ENCODE peak calls at places on chromosomes 5 and 9, in four cellular contexts. U is activated naive CD8-positive, alpha-beta T cell treated with anti-CD3 and anti-CD28 coated beads, Interleukin-2, amount 50 U/mL, for 24 hours; P is omental fat pad; H is GM06990. X is an unnamed sample.

GRCh38 chr9:114155967-114156294 is 594 bp downstream of the COL27A1 start:
- DNase-seq in P (no peak), H (no peak), U (peak; percentile 42), X (no peak)

GRCh38 chr9:80775515-80775914 is 913.8 kb downstream of the TLE1 start:
- DNase-seq in P (no peak), H (no peak), U (no peak), X (no peak)

GRCh38 chr9:18362901-18363685 is 110.9 kb upstream of the ADAMTSL1 start:
- DNase-seq in H (peak; percentile 18), P (no peak), U (no peak), X (no peak)

GRCh38 chr9:36987891-36988290 is 46.2 kb downstream of the PAX5 start:
- DNase-seq in U (no peak), P (no peak), H (no peak), X (no peak)

GRCh38 chr5:132274050-132274869 is 16.8 kb downstream of the PDLIM4 start:
- DNase-seq in U (no peak), H (no peak), P (no peak), X (no peak)

GRCh38 chr9:37904647-37905505 is 949 bp upstream of the SLC25A51 start:
- DNase-seq in P (no peak), U (no peak), H (no peak), X (no peak)

GRCh38 chr9:113640418-113640817 is 176.9 kb downstream of the RGS3 start:
- DNase-seq in H (no peak), P (no peak), U (no peak), X (no peak)

GRCh38 chr5:156913719-156914370 is 49.2 kb downstream of the TIMD4 start:
- DNase-seq in U (no peak), H (peak; percentile 28), P (no peak), X (no peak)

GRCh38 chr9:133226219-133227171 is 17.4 kb upstream of the OBP2B start:
- DNase-seq in P (no peak), U (no peak), H (no peak), X (no peak)

GRCh38 chr9:133779516-133780403 is 41.6 kb upstream of the SARDH start:
- DNase-seq in H (no peak), U (no peak), P (no peak), X (no peak)

GRCh38 chr5:10286552-10287227 is 21.0 kb downstream of the CMBL start:
- DNase-seq in H (no peak), P (no peak), U (no peak), X (no peak)

GRCh38 chr9:103397868-103398600 is 402.9 kb downstream of the CYLC2 start:
- DNase-seq in P (no peak), U (peak; percentile 20), H (no peak), X (no peak)

GRCh38 chr9:14312721-14313377 is 1.1 kb downstream of the NFIB start:
- DNase-seq in U (no peak), P (no peak), H (no peak), X (no peak)

GRCh38 chr5:135426102-135427082 is 20.8 kb downstream of the DCANP1 start:
- DNase-seq in H (no peak), U (no peak), P (no peak), X (no peak)

GRCh38 chr5:17190242-17190778 is 27.1 kb upstream of the BASP1 start:
- DNase-seq in U (no peak), H (peak; percentile 8), P (no peak), X (peak; percentile 89)

GRCh38 chr5:156893517-156893916 is 43.4 kb downstream of the PPP1R2B start:
- DNase-seq in H (peak; percentile 59), P (no peak), U (no peak), X (no peak)

GRCh38 chr5:153005711-153006110 is 484.8 kb upstream of the GRIA1 start:
- DNase-seq in H (no peak), U (no peak), P (no peak), X (no peak)

GRCh38 chr5:115977988-115978387 is 15.7 kb downstream of the LVRN start:
- DNase-seq in U (no peak), P (no peak), H (no peak), X (no peak)

GRCh38 chr5:149731332-149731616 is 1.2 kb downstream of the PPARGC1B start:
- DNase-seq in U (no peak), H (no peak), P (no peak), X (peak; percentile 8)

GRCh38 chr9:94086468-94086867 is 2.2 kb downstream of the PTPDC1 start:
- DNase-seq in U (no peak), P (no peak), H (no peak), X (no peak)

GRCh38 chr5:139164020-139164419 is 34.1 kb downstream of the SIL1 start:
- DNase-seq in U (no peak), H (no peak), P (no peak), X (no peak)

GRCh38 chr5:143170104-143170503 is 233.4 kb downstream of the NR3C1 start:
- DNase-seq in U (no peak), H (no peak), P (no peak), X (no peak)

GRCh38 chr9:121954477-121955175 is 138.5 kb downstream of the TTLL11 start:
- DNase-seq in P (no peak), U (no peak), H (no peak), X (no peak)

GRCh38 chr5:15008476-15008875 is 136.9 kb upstream of the ANKH start:
- DNase-seq in U (no peak), P (peak; percentile 93), H (no peak), X (peak; percentile 20)

GRCh38 chr9:99389087-99390033 is 167.3 kb downstream of the SEC61B start:
- DNase-seq in P (no peak), H (no peak), U (no peak), X (no peak)

GRCh38 chr5:746258-746761 is 38.2 kb downstream of the ZDHHC11B start:
- DNase-seq in P (no peak), U (no peak), H (no peak), X (no peak)

GRCh38 chr9:26947736-26948135 is 694 bp upstream of the PLAA start:
- DNase-seq in H (no peak), P (no peak), U (peak; percentile 36), X (no peak)

GRCh38 chr5:63958654-63959053 is 3.6 kb downstream of the HTR1A start:
- DNase-seq in P (no peak), U (no peak), H (no peak), X (no peak)

GRCh38 chr5:13708432-13708831 is 236.1 kb downstream of the DNAH5 start:
- DNase-seq in P (no peak), H (no peak), U (no peak), X (no peak)

GRCh38 chr5:83688321-83688720 is 32.3 kb downstream of the HAPLN1 start:
- DNase-seq in P (no peak), H (no peak), U (no peak), X (no peak)

X was measured in SK-N-MC.